ENCODE peak calls at places on chromosomes 7 and 10, in six cellular contexts. F is AG08395, U is fibroblast of lung, M is lung microvascular endothelial cell, H is astrocyte, A is RWPE2. K is an unnamed sample.

GRCh38 chr10:78619244-78619851 is 449.4 kb upstream of the ZMIZ1 start:
- DNase-seq in F (no peak), U (no peak), M (no peak), H (no peak), A (no peak), K (no peak)

GRCh38 chr7:134371536-134371935 is 54.8 kb upstream of the SLC35B4 start:
- DNase-seq in F (no peak), U (no peak), M (no peak), H (no peak), A (no peak), K (no peak)

GRCh38 chr10:77348082-77348481 is 289.5 kb downstream of the KCNMA1 start:
- DNase-seq in F (no peak), U (peak; percentile 39), M (peak; percentile 49), H (peak; percentile 27), A (no peak), K (no peak)

GRCh38 chr10:125550362-125550761 is 132.6 kb downstream of the TEX36 start:
- DNase-seq in F (no peak), U (no peak), M (peak; percentile 59), H (no peak), A (no peak), K (no peak)

GRCh38 chr10:87886635-87887034 is 23.2 kb downstream of the PTEN start:
- DNase-seq in F (no peak), U (no peak), M (no peak), H (no peak), A (no peak), K (no peak)

GRCh38 chr10:105650311-105650710 is 1009.2 kb downstream of the SORCS3 start:
- DNase-seq in F (no peak), U (no peak), M (no peak), H (no peak), A (no peak), K (peak; percentile 77)

GRCh38 chr10:25902002-25902401 is 32.0 kb upstream of the MYO3A start:
- DNase-seq in F (no peak), U (no peak), M (no peak), H (no peak), A (no peak), K (no peak)

GRCh38 chr10:13842119-13842518 is 255.4 kb downstream of the PRPF18 start:
- DNase-seq in F (no peak), U (no peak), M (no peak), H (no peak), A (no peak), K (no peak)

GRCh38 chr7:1455241-1455939 is 3.9 kb downstream of the MICALL2 start:
- DNase-seq in F (no peak), U (no peak), M (peak; percentile 49), H (no peak), A (peak; percentile 94), K (no peak)

GRCh38 chr10:67079126-67079525 is 153.3 kb downstream of the LRRTM3 start:
- DNase-seq in F (no peak), U (no peak), M (no peak), H (no peak), A (no peak), K (no peak)

GRCh38 chr7:11193131-11193867 is 219.6 kb downstream of the PHF14 start:
- DNase-seq in F (peak; percentile 30), U (peak; percentile 39), M (no peak), H (peak; percentile 21), A (no peak), K (peak; percentile 89)

GRCh38 chr10:18340496-18341051 is 200.3 kb downstream of the CACNB2 start:
- DNase-seq in F (peak; percentile 5), U (peak; percentile 50), M (no peak), H (peak; percentile 41), A (no peak), K (peak; percentile 61)

GRCh38 chr10:22158426-22158825 is 59.4 kb downstream of the EBLN1 start:
- DNase-seq in F (no peak), U (no peak), M (peak; percentile 31), H (no peak), A (no peak), K (no peak)

GRCh38 chr10:106551501-106551900 is 613.0 kb downstream of the SORCS1 start:
- DNase-seq in F (no peak), U (no peak), M (no peak), H (no peak), A (no peak), K (no peak)

GRCh38 chr7:50793115-50793946 is 10.6 kb upstream of the GRB10 start:
- DNase-seq in F (peak; percentile 84), U (peak; percentile 55), M (peak; percentile 73), H (no peak), A (no peak), K (peak; percentile 80)

GRCh38 chr10:16626697-16627096 is 105.0 kb upstream of the C1QL3 start:
- DNase-seq in F (no peak), U (no peak), M (no peak), H (no peak), A (no peak), K (peak; percentile 89)

GRCh38 chr10:53314856-53315255 is 542.3 kb upstream of the MBL2 start:
- DNase-seq in F (peak; percentile 2), U (peak; percentile 98), M (peak; percentile 13), H (peak; percentile 96), A (no peak), K (peak; percentile 84)

GRCh38 chr10:125159932-125160855 is at the start of gene CTBP2:
- DNase-seq in F (peak; percentile 51), U (peak; percentile 54), M (peak; percentile 55), H (no peak), A (no peak), K (peak; percentile 76)

K was measured in mesendoderm.